ENCODE peak calls at places on chromosomes 12 and 14, in eight cellular contexts. X, G, P, D, F, N, Z and S are unnamed samples.
A peak's percentile ranks its signal among the peaks of the same experiment; 100 is the strongest.

GRCh38 chr14:94367347-94367746 is 21.1 kb downstream of the SERPINA1 start:
- DNase-seq in X (no peak), G (no peak), P (no peak), D (no peak), F (no peak), N (no peak), Z (no peak), S (no peak)

GRCh38 chr14:45359766-45360165 is 106.8 kb upstream of the MIS18BP1 start:
- DNase-seq in X (no peak), G (no peak), P (peak; percentile 1), D (no peak), F (no peak), N (no peak), Z (no peak), S (no peak)

GRCh38 chr14:40909906-40910305 is 696.8 kb upstream of the LRFN5 start:
- DNase-seq in X (no peak), G (no peak), P (no peak), D (no peak), F (no peak), N (no peak), Z (no peak), S (no peak)

GRCh38 chr12:25249951-25250738 is 584 bp downstream of the KRAS start:
- DNase-seq in X (peak; percentile 68), G (peak; percentile 81), P (peak; percentile 20), D (no peak), F (peak; percentile 74), N (no peak), Z (peak; percentile 52), S (no peak)

GRCh38 chr12:118544569-118544968 is 168.2 kb downstream of the SUDS3 start:
- DNase-seq in X (no peak), G (no peak), P (peak; percentile 11), D (no peak), F (no peak), N (no peak), Z (no peak), S (no peak)

GRCh38 chr12:8563383-8563782 is 22.7 kb upstream of the CLEC4E start:
- DNase-seq in X (no peak), G (no peak), P (no peak), D (no peak), F (no peak), N (no peak), Z (no peak), S (no peak)

GRCh38 chr12:100020370-100020769 is 35.6 kb upstream of the ANKS1B start:
- DNase-seq in X (no peak), G (no peak), P (peak; percentile 48), D (no peak), F (no peak), N (no peak), Z (no peak), S (no peak)

GRCh38 chr14:49971156-49972141 is 78.6 kb downstream of the ARF6 start:
- DNase-seq in X (peak; percentile 70), G (no peak), P (peak; percentile 25), D (no peak), F (peak; percentile 72), N (no peak), Z (no peak), S (no peak)

GRCh38 chr12:26514364-26514763 is 318.6 kb downstream of the ITPR2 start:
- DNase-seq in X (no peak), G (no peak), P (no peak), D (no peak), F (peak; percentile 15), N (no peak), Z (no peak), S (no peak)

GRCh38 chr14:33237102-33237501 is 298.4 kb downstream of the NPAS3 start:
- DNase-seq in X (no peak), G (no peak), P (no peak), D (no peak), F (no peak), N (no peak), Z (no peak), S (no peak)

GRCh38 chr12:103748002-103748401 is 93.0 kb downstream of the NT5DC3 start:
- DNase-seq in X (no peak), G (no peak), P (no peak), D (no peak), F (no peak), N (no peak), Z (no peak), S (no peak)

GRCh38 chr14:75871181-75871880 is 110.5 kb downstream of the TGFB3 start:
- DNase-seq in X (no peak), G (no peak), P (peak; percentile 58), D (no peak), F (no peak), N (no peak), Z (no peak), S (no peak)

GRCh38 chr12:18591473-18591872 is 146.3 kb downstream of the PLCZ1 start:
- DNase-seq in X (no peak), G (no peak), P (no peak), D (no peak), F (no peak), N (no peak), Z (no peak), S (no peak)

GRCh38 chr12:132886529-132887477 is 602 bp downstream of the CHFR start:
- DNase-seq in X (no peak), G (no peak), P (peak; percentile 4), D (no peak), F (peak; percentile 53), N (no peak), Z (no peak), S (no peak)

GRCh38 chr14:104781271-104782077 is 14.1 kb downstream of the AKT1 start:
- DNase-seq in X (no peak), G (no peak), P (no peak), D (no peak), F (no peak), N (no peak), Z (no peak), S (no peak)

GRCh38 chr12:51218607-51219161 is 822 bp upstream of the POU6F1 start:
- DNase-seq in X (no peak), G (no peak), P (no peak), D (no peak), F (no peak), N (no peak), Z (no peak), S (no peak)

GRCh38 chr12:51216652-51217051 is 1.2 kb downstream of the POU6F1 start:
- DNase-seq in X (no peak), G (no peak), P (no peak), D (no peak), F (no peak), N (no peak), Z (peak; percentile 15), S (no peak)

GRCh38 chr12:51217133-51217967 is 512 bp downstream of the POU6F1 start:
- DNase-seq in X (peak; percentile 81), G (peak; percentile 72), P (no peak), D (no peak), F (peak; percentile 88), N (no peak), Z (peak; percentile 77), S (no peak)

GRCh38 chr12:51219345-51219744 is 1.5 kb upstream of the POU6F1 start:
- DNase-seq in X (no peak), G (no peak), P (no peak), D (no peak), F (no peak), N (no peak), Z (no peak), S (no peak)

GRCh38 chr12:51217968-51218606 is at the start of gene POU6F1:
- DNase-seq in X (peak; percentile 86), G (peak; percentile 73), P (peak; percentile 76), D (no peak), F (peak; percentile 87), N (peak; percentile 38), Z (peak; percentile 75), S (no peak)
- TF ChIP-seq CTCF in X (peak; percentile 19), G (peak; percentile 42), P (peak; percentile 51), D (no peak), F (peak; percentile 34), N (peak; percentile 59), Z (peak; percentile 39), S (peak; percentile 74)

GRCh38 chr12:52041695-52042123 is 9.5 kb upstream of the NR4A1 start:
- DNase-seq in X (peak; percentile 65), G (no peak), P (peak; percentile 44), D (no peak), F (peak; percentile 72), N (no peak), Z (peak; percentile 62), S (no peak)
- TF ChIP-seq CTCF in X (peak; percentile 34), G (no peak), P (no peak), D (no peak), F (no peak), N (no peak), Z (no peak), S (no peak)

GRCh38 chr12:50084775-50085614 is at the start of gene SMARCD1:
- DNase-seq in X (peak; percentile 94), G (peak; percentile 93), P (peak; percentile 91), D (peak; percentile 68), F (peak; percentile 93), N (peak; percentile 60), Z (peak; percentile 95), S (peak; percentile 96)
- TF ChIP-seq CTCF in X (peak; percentile 78), G (peak; percentile 61), P (peak; percentile 72), D (peak; percentile 75), F (peak; percentile 82), N (peak; percentile 54), Z (no peak), S (peak; percentile 80)

DNA sequence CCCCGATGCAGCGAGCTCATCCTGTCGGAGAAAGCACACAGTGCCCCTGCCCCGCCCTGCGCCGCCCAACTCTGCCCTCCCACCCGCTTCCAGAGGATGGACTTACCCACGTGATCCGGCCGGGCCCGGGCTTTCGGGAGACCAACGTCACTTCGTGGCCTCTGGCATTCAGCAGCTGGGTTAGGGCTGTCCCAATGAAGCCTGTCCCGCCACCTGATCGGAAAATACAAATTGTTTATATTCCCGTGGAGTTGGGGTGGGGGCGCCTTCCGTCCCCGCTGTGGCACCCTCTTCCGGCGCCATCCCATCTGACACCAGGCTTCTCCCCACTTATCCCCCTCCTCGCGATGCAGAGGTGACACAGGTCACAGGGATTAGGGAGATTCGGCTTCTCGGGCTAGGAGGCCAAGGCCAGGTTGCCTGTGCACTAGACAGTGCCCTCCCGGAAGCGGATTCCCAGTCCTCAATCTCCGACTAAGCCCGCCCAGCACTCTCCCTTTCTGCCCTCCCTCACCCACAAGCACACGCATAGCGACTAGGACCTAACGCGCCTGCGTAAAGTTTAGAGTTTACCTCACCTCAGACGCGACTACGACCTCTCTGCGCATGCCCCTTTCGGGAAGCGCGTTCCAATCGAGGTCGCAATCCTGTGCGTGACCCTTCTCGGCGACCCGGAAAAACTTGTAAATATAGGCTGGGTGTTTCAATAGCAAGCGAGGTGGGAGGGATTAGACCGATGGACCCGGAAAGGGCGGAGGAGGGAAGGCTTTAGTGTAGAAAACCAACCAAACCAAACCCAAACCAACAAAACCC is at the start of gene SDR39U1:
- DNase-seq in X (peak; percentile 95), G (peak; percentile 97), P (peak; percentile 99), D (peak; percentile 98), F (peak; percentile 95), N (peak; percentile 96), Z (peak; percentile 98), S (peak; percentile 98)
- TF ChIP-seq CTCF in X (no peak), G (no peak), P (no peak), D (no peak), F (no peak), N (no peak), Z (no peak), S (peak; percentile 39)